ENCODE peak calls at places on chromosomes 1 and 21, in five cellular contexts. One of them, this sample, is unnamed. For H3K4me1, the result is how much of the 10 kb centered on the place peaks cover.

GRCh38 chr1:59697138-59697811 is 117.5 kb upstream of the HOOK1 start:
- DNase-seq in Peyer's patch: no peak
- DNase-seq in tibial nerve: no peak
- DNase-seq in aorta: no peak
- DNase-seq in A549: no peak
- DNase-seq in this sample: no peak

GRCh38 chr1:184911830-184912229 is 62.5 kb downstream of the NIBAN1 start:
- DNase-seq in aorta: no peak
- DNase-seq in A549: no peak
- DNase-seq in tibial nerve: no peak
- DNase-seq in Peyer's patch: no peak
- DNase-seq in this sample: no peak

GRCh38 chr1:43466403-43466802 is 12.7 kb upstream of the HYI start:
- DNase-seq in tibial nerve: no peak
- DNase-seq in A549: no peak
- DNase-seq in aorta: no peak
- DNase-seq in Peyer's patch: no peak
- DNase-seq in this sample: no peak

GRCh38 chr21:38913120-38913975 is 107.6 kb downstream of the ETS2 start:
- DNase-seq in tibial nerve: peak
- DNase-seq in A549: peak
- DNase-seq in Peyer's patch: peak
- DNase-seq in aorta: peak
- DNase-seq in this sample: peak

GRCh38 chr1:214354440-214355148 is 73.6 kb downstream of the SMYD2 start:
- DNase-seq in A549: no peak
- DNase-seq in aorta: no peak
- DNase-seq in Peyer's patch: no peak
- DNase-seq in tibial nerve: no peak
- DNase-seq in this sample: no peak

GRCh38 chr1:117698398-117699160 is 92.7 kb downstream of the TENT5C start:
- DNase-seq in aorta: peak
- DNase-seq in tibial nerve: no peak
- DNase-seq in Peyer's patch: no peak
- DNase-seq in A549: no peak
- DNase-seq in this sample: no peak

GRCh38 chr1:113534875-113535274 is 144.6 kb downstream of the MAGI3 start:
- DNase-seq in A549: no peak
- DNase-seq in Peyer's patch: no peak
- DNase-seq in tibial nerve: no peak
- DNase-seq in aorta: no peak
- DNase-seq in this sample: no peak

GRCh38 chr1:159594581-159594980 is 7.0 kb downstream of the APCS start:
- DNase-seq in A549: no peak
- DNase-seq in tibial nerve: no peak
- DNase-seq in Peyer's patch: no peak
- DNase-seq in aorta: no peak
- DNase-seq in this sample: no peak

GRCh38 chr1:39048745-39049370 is 22.7 kb downstream of the NDUFS5 start:
- DNase-seq in aorta: no peak
- DNase-seq in tibial nerve: no peak
- DNase-seq in A549: no peak
- DNase-seq in Peyer's patch: peak
- DNase-seq in this sample: no peak
- H3K4me1 ChIP-seq in aorta: under half
- H3K4me1 ChIP-seq in tibial nerve: under half
- H3K4me1 ChIP-seq in A549: under half
- H3K4me1 ChIP-seq in Peyer's patch: under half
- H3K4me1 ChIP-seq in this sample: under half

GRCh38 chr1:203055166-203055799 is 29.0 kb downstream of the PPFIA4 start:
- DNase-seq in tibial nerve: no peak
- DNase-seq in Peyer's patch: no peak
- DNase-seq in A549: peak
- DNase-seq in aorta: no peak
- DNase-seq in this sample: no peak

GRCh38 chr1:203056516-203056915 is 29.3 kb downstream of the MYOG start:
- DNase-seq in A549: no peak
- DNase-seq in tibial nerve: no peak
- DNase-seq in aorta: no peak
- DNase-seq in Peyer's patch: no peak
- DNase-seq in this sample: no peak

GRCh38 chr1:203054184-203054583 is 27.9 kb downstream of the PPFIA4 start:
- DNase-seq in aorta: no peak
- DNase-seq in A549: no peak
- DNase-seq in tibial nerve: no peak
- DNase-seq in Peyer's patch: no peak
- DNase-seq in this sample: no peak

GRCh38 chr1:203057831-203058673 is 27.8 kb downstream of the MYOG start:
- DNase-seq in A549: no peak
- DNase-seq in Peyer's patch: no peak
- DNase-seq in tibial nerve: no peak
- DNase-seq in aorta: no peak
- DNase-seq in this sample: peak

GRCh38 chr1:203055983-203056382 is 29.7 kb downstream of the PPFIA4 start:
- DNase-seq in A549: no peak
- DNase-seq in aorta: no peak
- DNase-seq in Peyer's patch: no peak
- DNase-seq in tibial nerve: no peak
- DNase-seq in this sample: no peak
- H3K4me1 ChIP-seq in A549: under half
- H3K4me1 ChIP-seq in aorta: under half
- H3K4me1 ChIP-seq in Peyer's patch: under half
- H3K4me1 ChIP-seq in tibial nerve: under half
- H3K4me1 ChIP-seq in this sample: under half

GRCh38 chr1:25804964-25805862 is 5.2 kb downstream of the SELENON start:
- DNase-seq in A549: no peak
- DNase-seq in tibial nerve: no peak
- DNase-seq in Peyer's patch: no peak
- DNase-seq in aorta: no peak
- DNase-seq in this sample: no peak
- H3K4me1 ChIP-seq in A549: under half
- H3K4me1 ChIP-seq in tibial nerve: half or more
- H3K4me1 ChIP-seq in Peyer's patch: under half
- H3K4me1 ChIP-seq in aorta: under half
- H3K4me1 ChIP-seq in this sample: under half

GRCh38 chr1:35505911-35506798 is 51.0 kb downstream of the KIAA0319L start:
- DNase-seq in aorta: no peak
- DNase-seq in tibial nerve: no peak
- DNase-seq in Peyer's patch: peak
- DNase-seq in A549: no peak
- DNase-seq in this sample: peak
- H3K4me1 ChIP-seq in aorta: under half
- H3K4me1 ChIP-seq in tibial nerve: under half
- H3K4me1 ChIP-seq in Peyer's patch: under half
- H3K4me1 ChIP-seq in A549: under half
- H3K4me1 ChIP-seq in this sample: under half

GRCh38 chr1:6884652-6885153 is 99.4 kb downstream of the CAMTA1 start:
- DNase-seq in tibial nerve: no peak
- DNase-seq in A549: no peak
- DNase-seq in Peyer's patch: no peak
- DNase-seq in aorta: no peak
- DNase-seq in this sample: no peak

GRCh38 chr1:6882414-6882813 is 97.2 kb downstream of the CAMTA1 start:
- DNase-seq in aorta: no peak
- DNase-seq in tibial nerve: no peak
- DNase-seq in Peyer's patch: no peak
- DNase-seq in A549: no peak
- DNase-seq in this sample: no peak

DNA sequence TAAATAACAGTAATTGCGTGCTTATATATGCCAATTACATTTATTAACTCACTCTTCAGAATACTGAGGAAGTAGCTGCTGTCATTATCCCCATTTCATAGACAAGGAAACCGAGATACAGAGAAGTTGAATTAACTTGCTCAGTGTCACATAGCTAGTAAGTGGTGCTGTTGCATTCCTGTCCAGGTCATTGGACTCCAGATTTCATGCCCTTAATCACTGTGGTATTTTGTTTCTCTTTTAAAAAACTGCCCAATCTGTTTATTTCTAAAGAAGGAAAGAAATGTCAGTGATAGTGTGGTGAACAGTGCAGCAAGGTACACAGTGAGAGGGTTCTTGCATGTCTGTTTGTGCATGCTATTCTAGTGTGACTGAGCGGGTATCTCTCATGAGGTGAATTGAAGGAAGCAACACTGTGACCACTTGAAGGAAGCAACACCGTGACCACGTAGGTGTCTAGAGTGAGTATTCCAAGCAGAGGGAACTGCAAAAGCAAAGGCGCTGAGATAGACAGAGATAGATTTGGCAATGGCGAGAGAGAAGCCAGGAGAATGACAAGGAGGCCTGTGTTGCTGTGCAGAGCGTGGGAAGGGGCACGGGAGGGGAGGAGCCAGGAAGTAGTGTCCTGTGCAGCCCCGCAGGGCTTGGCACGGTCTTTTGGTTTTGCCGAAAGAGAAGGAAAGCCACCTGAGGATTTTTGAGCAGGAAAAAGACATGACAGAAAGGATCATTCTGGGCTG is 95.9 kb downstream of the CAMTA1 start:
- DNase-seq in Peyer's patch: no peak
- DNase-seq in tibial nerve: no peak
- DNase-seq in A549: no peak
- DNase-seq in aorta: no peak
- DNase-seq in this sample: no peak
- H3K4me1 ChIP-seq in Peyer's patch: under half
- H3K4me1 ChIP-seq in tibial nerve: under half
- H3K4me1 ChIP-seq in A549: under half
- H3K4me1 ChIP-seq in aorta: under half
- H3K4me1 ChIP-seq in this sample: under half

GRCh38 chr1:156077430-156077760 is 4.9 kb downstream of the MEX3A start:
- DNase-seq in Peyer's patch: no peak
- DNase-seq in aorta: no peak
- DNase-seq in tibial nerve: no peak
- DNase-seq in A549: no peak
- DNase-seq in this sample: no peak

GRCh38 chr1:156075775-156076204 is 6.5 kb downstream of the MEX3A start:
- DNase-seq in aorta: no peak
- DNase-seq in tibial nerve: no peak
- DNase-seq in Peyer's patch: no peak
- DNase-seq in A549: no peak
- DNase-seq in this sample: no peak

GRCh38 chr1:156075158-156075557 is 7.1 kb downstream of the MEX3A start:
- DNase-seq in A549: no peak
- DNase-seq in aorta: no peak
- DNase-seq in tibial nerve: no peak
- DNase-seq in Peyer's patch: no peak
- DNase-seq in this sample: no peak

GRCh38 chr1:156078728-156079127 is 3.5 kb downstream of the MEX3A start:
- DNase-seq in Peyer's patch: no peak
- DNase-seq in aorta: no peak
- DNase-seq in tibial nerve: no peak
- DNase-seq in A549: no peak
- DNase-seq in this sample: no peak

DNA sequence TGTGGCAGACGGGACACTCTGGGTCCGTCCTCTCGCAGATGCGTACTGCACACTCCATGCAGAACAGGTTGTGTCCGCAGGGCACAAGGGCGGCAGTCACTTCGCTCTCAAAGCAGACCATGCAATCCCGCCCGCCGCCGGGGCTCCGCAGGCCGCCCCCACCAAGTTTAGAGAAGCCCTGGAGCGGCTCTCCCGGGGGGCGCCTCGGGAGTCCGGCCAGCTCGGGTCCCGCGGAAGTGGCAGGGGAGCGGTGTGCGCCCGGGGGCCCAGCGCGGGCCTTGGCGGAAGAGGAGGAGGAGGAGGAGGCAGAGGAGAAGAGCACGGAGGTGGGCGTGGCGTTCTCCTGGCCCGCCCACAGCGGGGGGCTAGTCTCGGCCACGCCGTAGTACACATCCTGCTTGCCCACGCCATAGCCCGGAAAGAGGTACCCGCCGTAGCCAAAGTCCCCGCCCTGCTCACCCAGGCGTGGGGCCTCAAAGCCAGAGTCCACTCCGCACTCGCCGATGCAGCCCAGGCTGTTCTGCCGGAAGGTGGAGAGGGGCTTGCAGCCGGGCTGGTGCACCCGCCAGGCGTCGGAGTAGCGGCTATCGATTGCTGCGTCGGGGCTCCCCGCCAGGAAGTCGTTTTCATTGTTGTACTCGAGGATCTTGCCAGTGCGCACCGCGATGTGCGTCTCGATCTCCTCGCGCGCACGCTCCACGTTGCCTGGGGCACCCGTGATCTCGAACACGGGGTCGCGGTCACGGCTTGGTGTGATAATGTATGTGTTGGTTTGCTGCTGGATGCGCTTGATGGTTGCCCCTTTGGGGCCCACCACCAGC is 5.4 kb downstream of the MEX3A start:
- DNase-seq in tibial nerve: no peak
- DNase-seq in Peyer's patch: peak
- DNase-seq in A549: no peak
- DNase-seq in aorta: no peak
- DNase-seq in this sample: no peak
- H3K4me1 ChIP-seq in tibial nerve: under half
- H3K4me1 ChIP-seq in Peyer's patch: under half
- H3K4me1 ChIP-seq in A549: under half
- H3K4me1 ChIP-seq in aorta: under half
- H3K4me1 ChIP-seq in this sample: under half

This sample was measured in small intestine.